ENCODE peak calls at places on chromosomes 5 and 9, in four cellular contexts. One of them, this sample, is unnamed.
A peak's percentile ranks its signal among the peaks of the same experiment; 100 is the strongest.

GRCh38 chr5:170559296-170559695 is 55.5 kb downstream of the KCNIP1 start:
- DNase-seq in RCC 7860: no peak
- DNase-seq in EL: no peak
- DNase-seq in stimulated activated CD8-positive, alpha-beta memory T cell treated with anti-CD3 and anti-CD28 coated beads, Interleukin-4, amount 100 ng/mL, for 24 hours: no peak
- DNase-seq in this sample: no peak

GRCh38 chr5:72841756-72842535 is 25.5 kb downstream of the TNPO1 start:
- DNase-seq in EL: peak; percentile 61
- DNase-seq in stimulated activated CD8-positive, alpha-beta memory T cell treated with anti-CD3 and anti-CD28 coated beads, Interleukin-4, amount 100 ng/mL, for 24 hours: no peak
- DNase-seq in RCC 7860: no peak
- DNase-seq in this sample: peak; percentile 42

GRCh38 chr5:176810687-176811501 is 535 bp downstream of the UNC5A start:
- DNase-seq in stimulated activated CD8-positive, alpha-beta memory T cell treated with anti-CD3 and anti-CD28 coated beads, Interleukin-4, amount 100 ng/mL, for 24 hours: no peak
- DNase-seq in EL: peak; percentile 26
- DNase-seq in RCC 7860: no peak
- DNase-seq in this sample: peak; percentile 15

GRCh38 chr5:74149395-74149794 is 491.1 kb downstream of the ENC1 start:
- DNase-seq in EL: peak; percentile 87
- DNase-seq in stimulated activated CD8-positive, alpha-beta memory T cell treated with anti-CD3 and anti-CD28 coated beads, Interleukin-4, amount 100 ng/mL, for 24 hours: no peak
- DNase-seq in RCC 7860: peak; percentile 8
- DNase-seq in this sample: peak; percentile 82

GRCh38 chr5:109907751-109908150 is 218.0 kb downstream of the MAN2A1 start:
- DNase-seq in stimulated activated CD8-positive, alpha-beta memory T cell treated with anti-CD3 and anti-CD28 coated beads, Interleukin-4, amount 100 ng/mL, for 24 hours: no peak
- DNase-seq in EL: peak; percentile 68
- DNase-seq in RCC 7860: peak; percentile 39
- DNase-seq in this sample: peak; percentile 64

GRCh38 chr9:100229136-100229535 is 123.6 kb downstream of the TEX10 start:
- DNase-seq in RCC 7860: peak; percentile 15
- DNase-seq in stimulated activated CD8-positive, alpha-beta memory T cell treated with anti-CD3 and anti-CD28 coated beads, Interleukin-4, amount 100 ng/mL, for 24 hours: no peak
- DNase-seq in EL: no peak
- DNase-seq in this sample: no peak

GRCh38 chr5:67409342-67409741 is 212.7 kb upstream of the CD180 start:
- DNase-seq in EL: no peak
- DNase-seq in stimulated activated CD8-positive, alpha-beta memory T cell treated with anti-CD3 and anti-CD28 coated beads, Interleukin-4, amount 100 ng/mL, for 24 hours: no peak
- DNase-seq in RCC 7860: no peak
- DNase-seq in this sample: no peak

GRCh38 chr9:111076519-111076918 is 38.2 kb upstream of the LPAR1 start:
- DNase-seq in RCC 7860: no peak
- DNase-seq in stimulated activated CD8-positive, alpha-beta memory T cell treated with anti-CD3 and anti-CD28 coated beads, Interleukin-4, amount 100 ng/mL, for 24 hours: no peak
- DNase-seq in EL: no peak
- DNase-seq in this sample: no peak

GRCh38 chr5:81606150-81606549 is 144.7 kb downstream of the SSBP2 start:
- DNase-seq in EL: no peak
- DNase-seq in RCC 7860: no peak
- DNase-seq in stimulated activated CD8-positive, alpha-beta memory T cell treated with anti-CD3 and anti-CD28 coated beads, Interleukin-4, amount 100 ng/mL, for 24 hours: no peak
- DNase-seq in this sample: no peak

GRCh38 chr5:138975098-138975847 is 100.1 kb upstream of the LRRTM2 start:
- DNase-seq in stimulated activated CD8-positive, alpha-beta memory T cell treated with anti-CD3 and anti-CD28 coated beads, Interleukin-4, amount 100 ng/mL, for 24 hours: no peak
- DNase-seq in RCC 7860: peak; percentile 83
- DNase-seq in EL: peak; percentile 74
- DNase-seq in this sample: peak; percentile 84

GRCh38 chr9:90883661-90884060 is 82.0 kb downstream of the SYK start:
- DNase-seq in RCC 7860: no peak
- DNase-seq in EL: no peak
- DNase-seq in stimulated activated CD8-positive, alpha-beta memory T cell treated with anti-CD3 and anti-CD28 coated beads, Interleukin-4, amount 100 ng/mL, for 24 hours: no peak
- DNase-seq in this sample: no peak

This sample was measured in astrocyte of the spinal cord.